ENCODE peak calls at places on chromosomes 13 and 19, in seven cellular contexts. S, A, H, L, Z, Q and J are unnamed samples.

GRCh38 chr19:29841559-29842367 is 30.0 kb downstream of the CCNE1 start:
- DNase-seq in S (peak), A (no peak), H (no peak), L (no peak), Z (peak), Q (peak), J (peak)

GRCh38 chr19:28705008-28705407 is 507.9 kb downstream of the UQCRFS1 start:
- DNase-seq in S (peak), A (no peak), H (peak), L (peak), Z (peak), Q (peak), J (peak)

GRCh38 chr19:38527466-38528136 is 90.2 kb downstream of the MAP4K1 start:
- DNase-seq in S (no peak), A (no peak), H (no peak), L (no peak), Z (no peak), Q (no peak), J (no peak)

GRCh38 chr13:27401210-27401609 is 23.2 kb upstream of the GTF3A start:
- DNase-seq in S (no peak), A (no peak), H (no peak), L (no peak), Z (no peak), Q (peak), J (no peak)

GRCh38 chr19:17803264-17803896 is 8.4 kb downstream of the B3GNT3 start:
- DNase-seq in S (no peak), A (no peak), H (no peak), L (no peak), Z (peak), Q (no peak), J (no peak)

GRCh38 chr13:99979453-99980200 is 2.0 kb upstream of the ZIC2 start:
- DNase-seq in S (peak), A (peak), H (no peak), L (no peak), Z (peak), Q (no peak), J (no peak)

GRCh38 chr13:109883181-109884180 is 97.1 kb upstream of the IRS2 start:
- DNase-seq in S (no peak), A (no peak), H (no peak), L (no peak), Z (no peak), Q (no peak), J (no peak)

GRCh38 chr19:55592391-55593090 is 6.8 kb downstream of the FIZ1 start:
- DNase-seq in S (no peak), A (no peak), H (no peak), L (no peak), Z (no peak), Q (no peak), J (no peak)

GRCh38 chr19:16463991-16464575 is 7.7 kb downstream of the EPS15L1 start:
- DNase-seq in S (peak), A (no peak), H (no peak), L (no peak), Z (no peak), Q (no peak), J (no peak)

GRCh38 chr19:45848922-45849321 is 14.0 kb downstream of the SYMPK start:
- DNase-seq in S (no peak), A (no peak), H (no peak), L (no peak), Z (no peak), Q (no peak), J (no peak)

GRCh38 chr13:67416047-67416925 is 186.2 kb upstream of the PCDH9 start:
- DNase-seq in S (peak), A (peak), H (peak), L (no peak), Z (peak), Q (peak), J (no peak)

GRCh38 chr19:16899566-16900075 is 10.8 kb downstream of the F2RL3 start:
- DNase-seq in S (peak), A (no peak), H (no peak), L (no peak), Z (peak), Q (peak), J (no peak)

GRCh38 chr19:46840157-46840942 is 10.3 kb downstream of the AP2S1 start:
- DNase-seq in S (peak), A (no peak), H (no peak), L (no peak), Z (peak), Q (peak), J (peak)

GRCh38 chr19:30227661-30228112 is 144.5 kb upstream of the ZNF536 start:
- DNase-seq in S (peak), A (peak), H (no peak), L (no peak), Z (peak), Q (peak), J (no peak)

GRCh38 chr19:12453495-12453894 is 12.7 kb upstream of the ZNF443 start:
- DNase-seq in S (no peak), A (no peak), H (no peak), L (no peak), Z (no peak), Q (peak), J (no peak)

GRCh38 chr19:10430505-10431253 is 10.3 kb downstream of the PDE4A start:
- DNase-seq in S (no peak), A (peak), H (no peak), L (no peak), Z (peak), Q (no peak), J (no peak)

GRCh38 chr13:64910061-64910460 is 2320.1 kb downstream of the PCDH9 start:
- DNase-seq in S (no peak), A (no peak), H (no peak), L (no peak), Z (no peak), Q (peak), J (no peak)

GRCh38 chr13:31670831-31671617 is 68.3 kb upstream of the RXFP2 start:
- DNase-seq in S (no peak), A (no peak), H (no peak), L (no peak), Z (no peak), Q (no peak), J (peak)

GRCh38 chr19:10708261-10708660 is 7.0 kb downstream of the QTRT1 start:
- DNase-seq in S (no peak), A (no peak), H (no peak), L (no peak), Z (no peak), Q (no peak), J (no peak)

GRCh38 chr19:11420429-11420893 is 1.3 kb upstream of the RGL3 start:
- DNase-seq in S (no peak), A (no peak), H (no peak), L (no peak), Z (peak), Q (no peak), J (no peak)

GRCh38 chr19:8500158-8500557 is 2.3 kb downstream of the PRAM1 start:
- DNase-seq in S (no peak), A (no peak), H (no peak), L (no peak), Z (peak), Q (no peak), J (no peak)

GRCh38 chr13:22014469-22014868 is 343.6 kb downstream of the FGF9 start:
- DNase-seq in S (no peak), A (no peak), H (no peak), L (no peak), Z (no peak), Q (peak), J (no peak)

GRCh38 chr13:99996177-99996705 is 14.7 kb downstream of the ZIC2 start:
- DNase-seq in S (peak), A (no peak), H (no peak), L (no peak), Z (peak), Q (no peak), J (no peak)

GRCh38 chr13:75359266-75359665 is 122.7 kb downstream of the TBC1D4 start:
- DNase-seq in S (peak), A (no peak), H (peak), L (peak), Z (peak), Q (peak), J (peak)

GRCh38 chr13:99875391-99875790 is 96.2 kb downstream of the ZIC5 start:
- DNase-seq in S (no peak), A (no peak), H (no peak), L (no peak), Z (no peak), Q (no peak), J (no peak)

GRCh38 chr13:112721198-112722104 is 31.6 kb downstream of the ATP11A start:
- DNase-seq in S (no peak), A (no peak), H (no peak), L (no peak), Z (no peak), Q (no peak), J (no peak)

GRCh38 chr19:38666662-38667448 is 19.4 kb downstream of the ACTN4 start:
- DNase-seq in S (peak), A (no peak), H (no peak), L (no peak), Z (peak), Q (peak), J (no peak)

GRCh38 chr13:41496420-41497234 is 39.3 kb downstream of the RGCC start:
- DNase-seq in S (peak), A (no peak), H (peak), L (no peak), Z (no peak), Q (no peak), J (no peak)

GRCh38 chr19:17686592-17687042 is 1.5 kb downstream of the UNC13A start:
- DNase-seq in S (peak), A (peak), H (no peak), L (no peak), Z (peak), Q (no peak), J (no peak)

DNA sequence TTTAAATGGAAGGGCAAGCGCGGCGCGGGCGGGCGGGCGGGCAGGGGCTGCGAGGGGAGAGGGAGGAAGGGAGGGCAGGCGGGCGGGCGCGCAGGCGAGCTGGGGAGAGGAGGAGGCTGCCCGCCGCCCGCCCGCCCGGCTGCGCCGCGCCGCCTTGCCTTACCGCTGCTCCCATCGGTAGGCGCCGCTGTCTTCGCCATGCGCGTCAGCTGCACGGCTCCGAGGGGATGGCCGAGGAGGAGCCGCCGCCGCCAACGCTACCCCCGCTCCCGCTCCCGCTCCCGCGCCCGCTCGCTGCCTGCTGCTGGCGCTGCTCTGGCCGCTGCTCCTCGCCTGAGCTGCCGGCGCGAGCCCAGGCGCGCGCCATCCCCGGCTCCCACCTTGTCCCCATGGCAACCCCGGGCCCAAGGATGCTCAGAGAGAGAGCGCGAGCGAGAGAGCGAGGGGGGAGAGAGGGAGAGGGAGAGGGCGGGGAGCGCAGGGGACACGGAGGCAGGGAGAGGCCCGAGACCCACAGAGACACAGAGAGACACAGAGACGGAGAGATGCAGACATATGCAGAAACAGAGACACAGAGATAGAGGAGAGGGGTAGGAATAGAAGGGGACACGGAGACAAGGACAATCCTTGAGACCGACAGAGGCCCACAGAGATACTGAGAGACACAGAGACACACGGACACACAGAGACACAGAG is 40.3 kb downstream of the DEDD2 start:
- DNase-seq in S (peak), A (peak), H (peak), L (no peak), Z (peak), Q (peak), J (no peak)
- TF ChIP-seq CTCF in S (peak), A (peak), H (peak), L (peak), Z (peak), Q (peak), J (no peak)

GRCh38 chr19:1327125-1327524 is 41.5 kb downstream of the EFNA2 start:
- DNase-seq in S (no peak), A (no peak), H (no peak), L (no peak), Z (no peak), Q (no peak), J (no peak)

GRCh38 chr19:1322198-1322981 is 36.7 kb downstream of the EFNA2 start:
- DNase-seq in S (no peak), A (no peak), H (no peak), L (no peak), Z (no peak), Q (no peak), J (no peak)

GRCh38 chr19:1324249-1324791 is 38.6 kb downstream of the EFNA2 start:
- DNase-seq in S (no peak), A (no peak), H (no peak), L (no peak), Z (no peak), Q (no peak), J (no peak)

GRCh38 chr19:1325568-1326294 is 40.1 kb downstream of the EFNA2 start:
- DNase-seq in S (no peak), A (no peak), H (no peak), L (no peak), Z (no peak), Q (no peak), J (no peak)

GRCh38 chr19:1324792-1325567 is 39.3 kb downstream of the EFNA2 start:
- DNase-seq in S (peak), A (peak), H (peak), L (no peak), Z (no peak), Q (peak), J (peak)
- H3K4me3 ChIP-seq in S (peak), A (no peak), H (peak), L (peak), Z (no peak), Q (peak), J (peak)

GRCh38 chr19:39997595-39998216 is 846 bp downstream of the ZNF546 start:
- DNase-seq in S (no peak), A (no peak), H (no peak), L (no peak), Z (no peak), Q (peak), J (no peak)

GRCh38 chr19:39998511-39998910 is 1.7 kb downstream of the ZNF546 start:
- DNase-seq in S (peak), A (no peak), H (no peak), L (no peak), Z (no peak), Q (peak), J (no peak)

GRCh38 chr19:39995794-39996193 is 1.1 kb upstream of the ZNF546 start:
- DNase-seq in S (no peak), A (no peak), H (no peak), L (no peak), Z (no peak), Q (no peak), J (no peak)

GRCh38 chr19:39996811-39997594 is at the start of gene ZNF546:
- DNase-seq in S (peak), A (peak), H (peak), L (no peak), Z (peak), Q (peak), J (peak)

GRCh38 chr19:39996218-39996810 is 546 bp upstream of the ZNF546 start:
- DNase-seq in S (peak), A (no peak), H (peak), L (no peak), Z (no peak), Q (peak), J (peak)
- TF ChIP-seq CTCF in S (no peak), A (no peak), H (no peak), L (no peak), Z (no peak), Q (no peak), J (no peak)

DNA sequence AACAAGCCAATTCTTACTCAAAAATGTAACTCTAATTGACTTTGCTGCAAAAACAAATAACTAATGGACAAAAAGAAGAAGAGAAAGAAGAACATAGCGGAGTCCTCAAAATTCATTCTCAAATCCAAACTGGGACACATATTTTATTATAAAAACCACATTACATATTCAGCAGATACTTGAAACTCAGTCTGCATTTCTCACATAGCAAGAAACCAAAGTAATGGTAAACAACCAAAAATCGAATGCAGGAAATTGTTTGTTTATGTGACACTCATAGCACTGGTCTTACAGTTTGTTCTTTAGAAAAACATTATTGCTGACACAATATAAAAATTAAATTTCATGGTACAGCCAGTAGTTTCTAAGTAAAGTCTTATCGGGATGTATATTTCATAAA is 789.8 kb downstream of the SLITRK6 start:
- DNase-seq in S (no peak), A (no peak), H (no peak), L (no peak), Z (no peak), Q (no peak), J (no peak)
- H3K4me3 ChIP-seq in S (no peak), A (no peak), H (no peak), L (no peak), Z (no peak), Q (no peak), J (no peak)

GRCh38 chr19:51339687-51340656 is 2.0 kb downstream of the VSIG10L start:
- DNase-seq in S (peak), A (peak), H (peak), L (peak), Z (peak), Q (peak), J (no peak)
- TF ChIP-seq CTCF in S (no peak), A (no peak), H (no peak), L (no peak), Z (peak), Q (peak), J (no peak)

GRCh38 chr19:19271828-19272599 is 1.1 kb downstream of the TM6SF2 start:
- DNase-seq in S (no peak), A (no peak), H (no peak), L (no peak), Z (no peak), Q (no peak), J (no peak)
- H3K4me3 ChIP-seq in S (no peak), A (no peak), H (peak), L (peak), Z (peak), Q (no peak), J (no peak)

GRCh38 chr19:36141039-36141914 is 1.4 kb downstream of the CAPNS1 start:
- DNase-seq in S (peak), A (peak), H (peak), L (no peak), Z (peak), Q (peak), J (peak)

GRCh38 chr19:36142046-36142445 is 2.2 kb downstream of the CAPNS1 start:
- DNase-seq in S (no peak), A (no peak), H (no peak), L (no peak), Z (no peak), Q (no peak), J (no peak)

GRCh38 chr19:36140289-36141038 is 598 bp downstream of the CAPNS1 start:
- DNase-seq in S (peak), A (no peak), H (no peak), L (no peak), Z (peak), Q (peak), J (no peak)

GRCh38 chr19:36139120-36139472 is 770 bp upstream of the CAPNS1 start:
- DNase-seq in S (no peak), A (no peak), H (no peak), L (no peak), Z (no peak), Q (no peak), J (no peak)

DNA sequence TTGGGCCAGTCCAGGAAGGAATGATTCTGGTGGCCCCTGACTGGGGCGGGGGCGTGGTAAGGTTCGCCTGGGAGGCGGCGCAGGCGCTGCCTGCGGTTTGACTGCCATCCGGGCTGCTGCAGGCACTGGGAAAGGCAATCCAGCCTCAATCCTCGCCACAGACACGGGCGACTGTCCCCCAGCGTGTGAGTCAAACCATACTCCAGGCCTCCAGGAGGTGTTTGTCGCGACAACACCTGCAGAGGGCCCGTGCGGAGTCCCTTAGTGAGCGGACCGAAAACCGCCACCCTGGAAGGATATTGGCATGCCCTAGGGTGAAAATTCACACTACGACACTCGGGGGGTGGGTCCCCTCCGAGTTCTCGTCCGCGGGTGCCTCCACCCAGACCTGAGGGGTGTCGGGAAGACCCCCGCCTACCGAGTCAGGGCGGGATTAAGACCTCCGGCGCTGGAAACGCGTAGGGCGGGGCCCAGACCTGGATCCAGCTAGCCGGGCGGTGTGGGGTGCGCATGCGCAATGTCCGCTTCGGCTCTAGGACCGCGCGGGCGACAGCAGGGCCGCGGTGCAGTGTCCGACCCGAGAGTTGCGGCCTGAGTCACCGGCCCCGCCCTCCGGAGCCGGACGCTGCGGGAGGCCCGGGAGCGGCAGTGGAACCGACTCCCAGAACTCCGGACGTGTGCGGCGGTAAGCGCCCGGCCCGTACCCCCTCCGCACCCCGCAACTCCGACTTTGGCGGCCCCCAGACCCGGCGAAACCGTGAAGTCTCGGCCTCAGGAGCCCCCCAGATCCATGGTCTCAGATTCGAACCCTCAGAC is at the start of gene CAPNS1:
- DNase-seq in S (peak), A (peak), H (peak), L (peak), Z (peak), Q (peak), J (peak)
- TF ChIP-seq CTCF in S (no peak), A (no peak), H (no peak), L (peak), Z (peak), Q (peak), J (no peak)

GRCh38 chr19:4122480-4122879 is 1.4 kb downstream of the MAP2K2 start:
- DNase-seq in S (no peak), A (no peak), H (no peak), L (no peak), Z (no peak), Q (no peak), J (no peak)
- H3K4me3 ChIP-seq in S (peak), A (no peak), H (peak), L (peak), Z (peak), Q (peak), J (peak)

GRCh38 chr19:53947624-53948023 is 15.1 kb upstream of the CACNG8 start:
- DNase-seq in S (no peak), A (no peak), H (no peak), L (no peak), Z (peak), Q (no peak), J (no peak)
- TF ChIP-seq CTCF in S (peak), A (no peak), H (peak), L (no peak), Z (peak), Q (no peak), J (peak)

GRCh38 chr19:35162471-35163326 is 8.2 kb downstream of the FXYD5 start:
- DNase-seq in S (peak), A (no peak), H (no peak), L (no peak), Z (no peak), Q (peak), J (no peak)

GRCh38 chr19:35166100-35167063 is 11.8 kb downstream of the FXYD5 start:
- DNase-seq in S (no peak), A (no peak), H (no peak), L (no peak), Z (no peak), Q (peak), J (no peak)

GRCh38 chr19:35164418-35164817 is 9.9 kb downstream of the FXYD5 start:
- DNase-seq in S (no peak), A (no peak), H (no peak), L (no peak), Z (no peak), Q (peak), J (no peak)

GRCh38 chr19:35167251-35168119 is 12.9 kb downstream of the FXYD5 start:
- DNase-seq in S (no peak), A (no peak), H (no peak), L (no peak), Z (no peak), Q (no peak), J (no peak)

GRCh38 chr19:35165200-35166058 is 10.9 kb downstream of the FXYD5 start:
- DNase-seq in S (no peak), A (no peak), H (no peak), L (no peak), Z (no peak), Q (no peak), J (no peak)
- H3K4me3 ChIP-seq in S (no peak), A (no peak), H (no peak), L (no peak), Z (no peak), Q (no peak), J (no peak)